ENCODE peak calls at places on chromosomes 2 and 18, in four cellular contexts. G is bronchial epithelial cell, E is myocyte, Z is AG08396. C is an unnamed sample.

GRCh38 chr18:47287911-47288635 is 36.6 kb upstream of the SKOR2 start:
- DNase-seq in G (no peak), E (no peak), Z (no peak), C (no peak)

GRCh38 chr2:232592687-232593407 is 40.6 kb upstream of the EFHD1 start:
- DNase-seq in G (peak), E (peak), Z (peak), C (peak)

GRCh38 chr2:68709421-68709911 is 25.1 kb upstream of the ARHGAP25 start:
- DNase-seq in G (peak), E (peak), Z (peak), C (peak)

GRCh38 chr18:63097198-63097597 is 222.4 kb downstream of the BCL2 start:
- DNase-seq in G (no peak), E (no peak), Z (no peak), C (no peak)

GRCh38 chr2:231051116-231051515 is 5.6 kb upstream of the PSMD1 start:
- DNase-seq in G (no peak), E (no peak), Z (no peak), C (no peak)

GRCh38 chr2:54845094-54845493 is 121.6 kb downstream of the EML6 start:
- DNase-seq in G (no peak), E (no peak), Z (no peak), C (no peak)

GRCh38 chr2:30915485-30915884 is 108.2 kb upstream of the CAPN13 start:
- DNase-seq in G (peak), E (no peak), Z (no peak), C (peak)

GRCh38 chr2:47521666-47522285 is 118.8 kb downstream of the MSH2 start:
- DNase-seq in G (no peak), E (no peak), Z (no peak), C (no peak)

GRCh38 chr18:10715791-10716190 is 190.0 kb downstream of the NAPG start:
- DNase-seq in G (peak), E (peak), Z (peak), C (peak)

GRCh38 chr2:201952212-201952611 is 81.4 kb upstream of the FZD7 start:
- DNase-seq in G (no peak), E (no peak), Z (no peak), C (no peak)

GRCh38 chr2:234863043-234863934 is 88.5 kb upstream of the SH3BP4 start:
- DNase-seq in G (peak), E (peak), Z (peak), C (peak)

GRCh38 chr2:79832540-79833234 is 319.8 kb downstream of the CTNNA2 start:
- DNase-seq in G (peak), E (no peak), Z (no peak), C (peak)

GRCh38 chr2:127121776-127122176 is 14.8 kb upstream of the BIN1 start:
- DNase-seq in G (no peak), E (no peak), Z (peak), C (no peak)